ENCODE peak calls at places on chromosomes 16 and 17, in nine cellular contexts. F is cardiac fibroblast, H is upper lobe of right lung, A is A549, D is SK-N-SH, B is AG09319, I is GM23338, G is endothelial cell, L is AG04450. Y is an unnamed sample.

GRCh38 chr17:45103269-45103795 is 29.0 kb downstream of the PLCD3 start:
- DNase-seq in A (no peak), D (no peak), F (no peak), G (no peak), L (no peak), B (no peak), H (no peak), I (no peak), Y (no peak)

GRCh38 chr17:64596439-64596838 is 65.7 kb downstream of the SMURF2 start:
- DNase-seq in A (no peak), H (no peak), B (no peak), L (no peak), I (no peak), F (no peak), G (no peak), D (no peak), Y (no peak)

GRCh38 chr16:13193721-13194120 is 292.3 kb downstream of the SHISA9 start:
- DNase-seq in F (no peak), H (no peak), I (no peak), D (no peak), B (no peak), A (no peak), L (no peak), G (no peak), Y (no peak)

GRCh38 chr17:61669522-61669921 is 78.5 kb upstream of the NACA2 start:
- DNase-seq in F (no peak), D (no peak), L (no peak), H (no peak), I (no peak), G (no peak), A (no peak), B (no peak), Y (no peak)

GRCh38 chr17:45905812-45906211 is 11.5 kb downstream of the MAPT start:
- DNase-seq in H (no peak), D (peak; percentile 51), L (no peak), A (no peak), G (no peak), I (no peak), B (no peak), F (no peak), Y (no peak)

GRCh38 chr16:85239871-85240270 is 127.6 kb upstream of the CIBAR2 start:
- DNase-seq in H (no peak), F (no peak), A (no peak), D (no peak), B (no peak), L (no peak), G (no peak), I (no peak), Y (no peak)

GRCh38 chr17:13601776-13602551 is at the start of gene HS3ST3A1:
- DNase-seq in L (peak; percentile 65), D (peak; percentile 73), H (peak; percentile 66), I (peak; percentile 94), F (peak; percentile 79), A (no peak), B (peak; percentile 82), G (peak; percentile 63), Y (no peak)

GRCh38 chr16:57379579-57379978 is 7.3 kb downstream of the CX3CL1 start:
- DNase-seq in D (peak; percentile 72), F (no peak), L (no peak), I (no peak), H (no peak), G (no peak), A (peak; percentile 85), B (no peak), Y (no peak)

GRCh38 chr17:4947411-4948165 is 742 bp downstream of the PFN1 start:
- DNase-seq in L (no peak), F (peak; percentile 59), B (no peak), I (peak; percentile 77), D (peak; percentile 81), H (peak; percentile 88), G (peak; percentile 54), A (peak; percentile 76), Y (peak; percentile 72)

GRCh38 chr16:60031751-60032150 is 1297.6 kb upstream of the GOT2 start:
- DNase-seq in L (no peak), G (no peak), I (no peak), B (peak; percentile 8), H (no peak), A (no peak), D (no peak), F (no peak), Y (no peak)

GRCh38 chr17:50094753-50095616 is at the start of gene PDK2:
- DNase-seq in D (peak; percentile 100), F (peak; percentile 95), B (peak; percentile 87), A (peak; percentile 98), G (peak; percentile 97), H (peak; percentile 98), L (peak; percentile 87), I (peak; percentile 98), Y (peak; percentile 98)

GRCh38 chr16:75305364-75306101 is 54.1 kb upstream of the BCAR1 start:
- DNase-seq in I (no peak), A (peak; percentile 99), G (peak; percentile 44), F (peak; percentile 100), D (peak; percentile 54), L (peak; percentile 99), B (peak; percentile 97), H (no peak), Y (peak; percentile 44)

GRCh38 chr16:68506331-68507053 is 32.6 kb upstream of the ZFP90 start:
- DNase-seq in A (no peak), H (no peak), B (no peak), I (no peak), D (no peak), L (no peak), F (no peak), G (no peak), Y (peak; percentile 8)

GRCh38 chr16:86761117-86761971 is 183.0 kb downstream of the FOXL1 start:
- DNase-seq in A (peak; percentile 69), I (peak; percentile 84), F (peak; percentile 82), L (no peak), B (no peak), H (no peak), D (peak; percentile 73), G (peak; percentile 79), Y (peak; percentile 70)

GRCh38 chr16:47446431-47446830 is 14.4 kb downstream of the ITFG1 start:
- DNase-seq in I (no peak), L (no peak), B (no peak), F (no peak), A (no peak), G (no peak), D (no peak), H (no peak), Y (no peak)

GRCh38 chr17:1149869-1150268 is 29.9 kb downstream of the ABR start:
- DNase-seq in L (no peak), F (no peak), H (no peak), D (no peak), A (no peak), G (no peak), I (no peak), B (no peak), Y (no peak)

GRCh38 chr17:1150863-1151685 is 28.7 kb downstream of the ABR start:
- DNase-seq in H (no peak), G (peak; percentile 25), B (no peak), I (no peak), A (no peak), F (peak; percentile 18), D (no peak), L (no peak), Y (no peak)

GRCh38 chr17:1146551-1147265 is 33.1 kb downstream of the ABR start:
- DNase-seq in I (no peak), G (no peak), B (no peak), A (no peak), F (no peak), H (no peak), D (no peak), L (no peak), Y (no peak)

GRCh38 chr17:1145311-1145986 is 34.3 kb downstream of the ABR start:
- DNase-seq in H (no peak), I (no peak), F (no peak), B (no peak), D (no peak), L (no peak), G (no peak), A (no peak), Y (no peak)

DNA sequence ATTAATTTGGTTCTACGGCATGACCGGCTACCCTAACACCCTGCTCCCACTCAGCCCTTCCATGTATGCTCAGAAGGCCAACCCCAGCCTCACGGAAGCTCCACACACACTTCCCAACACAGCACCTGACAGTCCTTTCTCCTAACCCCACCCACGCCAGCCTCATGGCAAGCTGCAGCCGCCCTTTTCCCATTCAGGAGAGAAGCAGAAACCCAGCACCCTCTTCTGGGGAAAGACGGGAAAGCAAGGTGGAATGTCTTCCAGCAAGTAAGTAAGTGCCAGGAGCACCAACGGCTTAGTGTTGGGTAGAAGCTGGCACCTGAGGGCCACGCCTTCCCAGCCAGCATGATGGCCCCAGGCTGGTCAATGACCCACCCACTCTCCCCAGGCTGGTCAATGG is 32.1 kb downstream of the ABR start:
- DNase-seq in A (peak; percentile 88), D (no peak), H (no peak), B (no peak), F (peak; percentile 65), L (no peak), I (peak; percentile 92), G (peak; percentile 73), Y (no peak)
- TF ChIP-seq CTCF in A (peak; percentile 74), D (peak; percentile 60), H (peak; percentile 37), B (peak; percentile 28), F (peak; percentile 64), L (peak; percentile 53), I (peak; percentile 83), G (no peak), Y (no peak)

DNA sequence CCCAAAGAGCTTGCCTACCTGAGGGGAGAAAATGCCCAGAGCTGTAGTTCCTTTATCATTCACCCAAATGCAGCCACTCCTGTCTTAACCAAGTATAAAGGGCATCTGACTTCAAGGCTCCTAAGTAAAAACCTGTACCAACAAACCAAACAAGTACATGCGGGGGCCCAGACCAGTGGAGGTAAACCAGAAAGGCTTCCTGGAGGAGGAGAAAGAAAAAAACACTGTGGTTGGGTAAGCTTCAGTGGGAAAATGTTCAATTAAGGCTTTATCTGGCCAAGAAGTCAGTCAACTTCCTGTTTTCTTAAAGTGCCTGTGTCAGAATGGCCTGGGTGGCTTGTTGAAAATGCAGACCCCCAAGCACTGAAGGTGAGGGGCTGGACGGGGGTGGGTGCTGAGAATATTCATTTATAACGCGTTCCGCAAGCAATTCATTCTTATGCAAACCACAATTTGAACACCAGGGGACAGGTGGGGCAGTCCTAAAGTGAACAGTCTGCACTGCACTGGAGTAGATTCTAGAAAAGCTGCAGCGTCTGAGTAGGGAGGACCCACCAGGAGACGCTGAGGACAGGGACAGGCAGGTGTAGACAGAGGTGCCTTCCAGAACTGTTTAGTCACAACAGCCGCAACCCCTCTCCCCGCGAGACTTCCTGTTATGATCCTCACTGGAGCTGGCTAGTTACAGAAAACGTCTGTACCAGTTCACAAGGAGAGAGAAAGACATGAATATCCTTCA is 467.1 kb downstream of the SOX9 start:
- DNase-seq in I (no peak), A (peak; percentile 54), H (no peak), F (peak; percentile 68), L (no peak), G (no peak), B (no peak), D (no peak), Y (no peak)
- TF ChIP-seq CTCF in I (no peak), A (no peak), H (peak; percentile 14), F (no peak), L (peak; percentile 36), G (no peak), B (no peak), D (peak; percentile 19), Y (peak; percentile 4)

GRCh38 chr16:65667013-65667578 is 545.2 kb upstream of the CDH11 start:
- DNase-seq in F (peak; percentile 41), A (no peak), L (no peak), G (peak; percentile 9), I (peak; percentile 30), H (no peak), B (no peak), D (no peak), Y (no peak)
- TF ChIP-seq CTCF in F (peak; percentile 7), A (no peak), L (peak; percentile 22), G (no peak), I (peak; percentile 64), H (no peak), B (peak; percentile 14), D (peak; percentile 30), Y (no peak)

GRCh38 chr16:66913081-66913480 is 5.6 kb downstream of the CDH16 start:
- DNase-seq in L (no peak), I (peak; percentile 75), H (no peak), F (no peak), D (no peak), G (no peak), B (no peak), A (no peak), Y (no peak)
- TF ChIP-seq CTCF in L (no peak), I (peak; percentile 16), H (no peak), F (no peak), D (no peak), G (no peak), B (no peak), A (no peak), Y (no peak)

Y was measured in GM10248.